ENCODE peak calls at places on chromosomes 13 and 19, in nine cellular contexts. U is ascending aorta; F is substantia nigra; S is stomach; X is lower lobe of right lung; T is CD4-positive, alpha-beta T cell; E is neural progenitor cell; D is pancreas; G is spleen. J is an unnamed sample.
A peak's percentile ranks its signal among the peaks of the same experiment; 100 is the strongest.

GRCh38 chr19:29537181-29537580 is 11.4 kb downstream of the VSTM2B start:
- DNase-seq in U (no peak), F (no peak), S (peak; percentile 17), X (no peak), T (no peak), E (no peak), D (no peak), G (peak; percentile 52), J (no peak)

GRCh38 chr13:114164681-114165429 is 14.2 kb upstream of the CFAP97D2 start:
- DNase-seq in U (no peak), F (no peak), S (no peak), X (no peak), T (no peak), E (no peak), D (no peak), G (no peak), J (no peak)

GRCh38 chr13:107867701-107868661 is 347.4 kb downstream of the LIG4 start:
- DNase-seq in U (no peak), F (peak; percentile 25), S (peak; percentile 35), X (no peak), T (no peak), E (peak; percentile 83), D (peak; percentile 72), G (no peak), J (peak; percentile 62)

GRCh38 chr13:19782049-19782726 is 557 bp downstream of the PSPC1 start:
- DNase-seq in U (no peak), F (peak; percentile 63), S (peak; percentile 69), X (peak; percentile 80), T (peak; percentile 30), E (peak; percentile 58), D (peak; percentile 79), G (peak; percentile 94), J (peak; percentile 60)

GRCh38 chr13:43214124-43214523 is 190.7 kb downstream of the DNAJC15 start:
- DNase-seq in U (no peak), F (no peak), S (no peak), X (no peak), T (no peak), E (no peak), D (no peak), G (no peak), J (no peak)

GRCh38 chr13:33053397-33054066 is 37.3 kb downstream of the KL start:
- DNase-seq in U (no peak), F (no peak), S (no peak), X (no peak), T (no peak), E (no peak), D (no peak), G (no peak), J (no peak)

GRCh38 chr13:24131749-24132148 is 28.8 kb upstream of the SPATA13 start:
- DNase-seq in U (no peak), F (no peak), S (no peak), X (no peak), T (no peak), E (no peak), D (no peak), G (no peak), J (no peak)

GRCh38 chr13:23934481-23934880 is 37.2 kb upstream of the C1QTNF9B start:
- DNase-seq in U (no peak), F (no peak), S (no peak), X (no peak), T (no peak), E (no peak), D (no peak), G (no peak), J (no peak)

GRCh38 chr19:23070353-23070781 is 46.5 kb upstream of the ZNF730 start:
- DNase-seq in U (no peak), F (peak; percentile 0), S (no peak), X (no peak), T (no peak), E (no peak), D (no peak), G (no peak), J (no peak)

GRCh38 chr13:51793570-51794273 is 10.2 kb downstream of the DHRS12 start:
- DNase-seq in U (no peak), F (peak; percentile 18), S (no peak), X (no peak), T (no peak), E (no peak), D (no peak), G (no peak), J (no peak)

GRCh38 chr19:31274266-31274963 is 74.8 kb downstream of the TSHZ3 start:
- DNase-seq in U (no peak), F (no peak), S (no peak), X (peak; percentile 5), T (no peak), E (no peak), D (peak; percentile 4), G (peak; percentile 14), J (peak; percentile 21)

GRCh38 chr13:40148103-40148502 is 492.6 kb downstream of the COG6 start:
- DNase-seq in U (no peak), F (no peak), S (no peak), X (no peak), T (no peak), E (no peak), D (no peak), G (no peak), J (no peak)

GRCh38 chr13:99313473-99313872 is 6.3 kb upstream of the GPR183 start:
- DNase-seq in U (no peak), F (peak; percentile 15), S (no peak), X (no peak), T (no peak), E (peak; percentile 65), D (no peak), G (no peak), J (no peak)

GRCh38 chr19:32373614-32374295 is 28.3 kb downstream of the ZNF507 start:
- DNase-seq in U (no peak), F (peak; percentile 62), S (peak; percentile 27), X (no peak), T (no peak), E (no peak), D (no peak), G (no peak), J (no peak)

GRCh38 chr19:3537438-3538240 is 1.3 kb upstream of the TEKTIP1 start:
- DNase-seq in U (no peak), F (peak; percentile 32), S (no peak), X (no peak), T (no peak), E (no peak), D (peak; percentile 56), G (no peak), J (no peak)

GRCh38 chr13:90622547-90622946 is 724.9 kb upstream of the MIR17HG start:
- DNase-seq in U (no peak), F (no peak), S (no peak), X (no peak), T (no peak), E (no peak), D (no peak), G (no peak), J (no peak)

GRCh38 chr13:28505543-28506135 is 10.7 kb upstream of the FLT1 start:
- DNase-seq in U (no peak), F (no peak), S (no peak), X (no peak), T (no peak), E (no peak), D (no peak), G (peak; percentile 16), J (no peak)
- H3K27ac ChIP-seq in U (no peak overlapping the region), F (no peak overlapping the region), S (no peak overlapping the region), X (no peak overlapping the region), T (no peak overlapping the region), E (no peak overlapping the region), D (no peak overlapping the region), G (no peak overlapping the region), J (no peak overlapping the region)

DNA sequence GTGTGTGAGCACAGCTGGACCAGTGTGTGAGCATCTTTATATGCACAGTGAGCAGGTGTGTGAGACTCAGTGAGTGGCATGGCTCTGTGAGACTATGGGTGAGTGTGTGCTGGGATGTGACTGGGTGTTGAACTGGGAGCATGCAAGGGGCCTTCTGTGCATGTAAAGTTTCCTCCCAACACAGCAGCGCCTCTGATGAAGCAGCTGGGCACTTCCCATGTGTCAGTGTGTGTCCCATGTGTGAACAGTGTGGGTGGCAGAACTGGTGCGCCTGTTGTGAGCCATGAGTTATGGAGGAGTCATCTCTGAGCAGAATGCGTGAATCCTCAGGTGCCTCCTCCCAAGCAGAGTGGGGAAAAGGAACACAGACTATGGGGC is 24.1 kb downstream of the LGALS16 start:
- DNase-seq in U (no peak), F (no peak), S (no peak), X (no peak), T (no peak), E (no peak), D (no peak), G (no peak), J (no peak)
- H3K27ac ChIP-seq in U (no peak overlapping the region), F (no peak overlapping the region), S (no peak overlapping the region), X (no peak overlapping the region), T (no peak overlapping the region), E (no peak overlapping the region), D (no peak overlapping the region), G (no peak overlapping the region), J (no peak overlapping the region)

GRCh38 chr19:46788968-46789338 is 559 bp upstream of the SLC1A5 start:
- DNase-seq in U (no peak), F (no peak), S (no peak), X (no peak), T (no peak), E (no peak), D (no peak), G (no peak), J (no peak)
- H3K27ac ChIP-seq in U (no peak overlapping the region), F (no peak overlapping the region), S (peak overlapping the region; percentile 87), X (no peak overlapping the region), T (no peak overlapping the region), E (no peak overlapping the region), D (no peak overlapping the region), G (peak overlapping the region; percentile 40), J (no peak overlapping the region)

GRCh38 chr13:34250151-34250550 is 432.2 kb downstream of the RFC3 start:
- DNase-seq in U (no peak), F (no peak), S (no peak), X (no peak), T (no peak), E (no peak), D (no peak), G (no peak), J (no peak)

GRCh38 chr13:34243396-34243795 is 425.4 kb downstream of the RFC3 start:
- DNase-seq in U (no peak), F (no peak), S (no peak), X (no peak), T (no peak), E (no peak), D (no peak), G (no peak), J (no peak)

GRCh38 chr13:34247596-34247995 is 429.6 kb downstream of the RFC3 start:
- DNase-seq in U (no peak), F (no peak), S (no peak), X (no peak), T (no peak), E (no peak), D (no peak), G (no peak), J (no peak)

GRCh38 chr13:34249546-34249945 is 431.6 kb downstream of the RFC3 start:
- DNase-seq in U (no peak), F (no peak), S (no peak), X (no peak), T (no peak), E (no peak), D (no peak), G (no peak), J (no peak)

DNA sequence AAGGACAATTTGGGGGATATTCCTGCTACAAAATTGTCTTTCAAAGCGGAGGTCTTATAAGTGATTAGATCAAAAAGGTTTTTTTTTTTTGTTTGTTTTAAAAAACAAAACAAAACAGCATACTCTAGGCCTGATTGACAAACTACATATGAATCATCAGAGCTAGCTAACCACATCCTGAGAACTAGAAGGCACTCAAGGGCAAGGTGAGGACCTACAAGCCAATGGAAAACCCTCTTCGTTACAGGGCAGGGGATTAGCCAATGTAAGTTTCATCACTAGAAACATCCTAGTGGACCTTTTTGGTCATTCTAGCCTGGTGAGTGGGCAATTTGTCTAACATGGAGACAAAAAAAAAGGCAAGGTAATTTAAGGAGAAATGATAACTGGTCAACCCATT is 428.6 kb downstream of the RFC3 start:
- DNase-seq in U (no peak), F (no peak), S (no peak), X (no peak), T (no peak), E (no peak), D (no peak), G (no peak), J (no peak)
- H3K27ac ChIP-seq in U (no peak overlapping the region), F (no peak overlapping the region), S (no peak overlapping the region), X (no peak overlapping the region), T (no peak overlapping the region), E (no peak overlapping the region), D (no peak overlapping the region), G (no peak overlapping the region), J (no peak overlapping the region)

J was measured in caudate nucleus.